ENCODE peak calls at places on chromosomes 4 and X, in five cellular contexts. D is CD8-positive, alpha-beta T cell; X is fibroblast of mammary gland; L is suprapubic skin; P is mesothelial cell of epicardium. J is an unnamed sample.

GRCh38 chr4:40500781-40501180 is 128.9 kb downstream of the RBM47 start:
- DNase-seq in P (no peak), L (no peak), D (no peak), X (no peak), J (no peak)

GRCh38 chr4:127782275-127783025 is at the start of gene HSPA4L:
- DNase-seq in P (peak; percentile 79), L (peak; percentile 86), D (peak; percentile 6), X (peak; percentile 25), J (peak; percentile 29)

GRCh38 chrX:9071031-9071650 is 37.2 kb upstream of the FAM9B start:
- DNase-seq in P (no peak), X (peak; percentile 13), D (no peak), L (no peak), J (no peak)

GRCh38 chr4:131046821-131047220 is 1950.9 kb downstream of the C4orf33 start:
- DNase-seq in P (no peak), D (no peak), L (no peak), X (no peak), J (no peak)

GRCh38 chr4:81215219-81215892 is at the start of gene PRKG2:
- DNase-seq in L (peak; percentile 80), P (no peak), D (no peak), X (no peak), J (no peak)

GRCh38 chr4:47704693-47705325 is 133.1 kb downstream of the CORIN start:
- DNase-seq in L (no peak), X (peak; percentile 46), D (no peak), P (no peak), J (no peak)

GRCh38 chr4:106746451-106746850 is 289.7 kb downstream of the DKK2 start:
- DNase-seq in P (no peak), X (peak; percentile 18), D (no peak), L (no peak), J (no peak)

GRCh38 chr4:47315346-47315745 is 148.2 kb downstream of the COMMD8 start:
- DNase-seq in P (no peak), L (no peak), X (peak; percentile 72), D (no peak), J (no peak)

GRCh38 chr4:123871351-123871750 is 474.8 kb downstream of the SPRY1 start:
- DNase-seq in D (no peak), X (no peak), L (no peak), P (no peak), J (no peak)

GRCh38 chr4:181528570-181529184 is 714.5 kb upstream of the TENM3 start:
- DNase-seq in X (peak; percentile 73), D (no peak), L (no peak), P (peak; percentile 37), J (peak; percentile 26)

GRCh38 chrX:55450259-55450658 is 1.7 kb upstream of the MAGEH1 start:
- DNase-seq in D (no peak), L (no peak), P (no peak), X (peak; percentile 28), J (no peak)

GRCh38 chr4:82792912-82793649 is 5.5 kb downstream of the SCD5 start:
- DNase-seq in X (no peak), L (no peak), D (no peak), P (no peak), J (no peak)

GRCh38 chr4:164748375-164748774 is 5.6 kb upstream of the SMIM31 start:
- DNase-seq in X (peak; percentile 42), L (no peak), D (no peak), P (no peak), J (no peak)

GRCh38 chr4:151668687-151669402 is 92.0 kb downstream of the GATB start:
- DNase-seq in D (no peak), P (no peak), X (no peak), L (no peak), J (no peak)

GRCh38 chr4:107825072-107825789 is 499 bp downstream of the SGMS2 start:
- DNase-seq in P (peak; percentile 22), D (no peak), X (peak; percentile 56), L (peak; percentile 80), J (no peak)

GRCh38 chr4:170259631-170260153 is 169.9 kb upstream of the AADAT start:
- DNase-seq in X (peak; percentile 93), D (no peak), P (peak; percentile 78), L (peak; percentile 78), J (peak; percentile 33)

GRCh38 chrX:143058096-143058495 is 32.4 kb downstream of the SPANXN4 start:
- DNase-seq in P (no peak), X (no peak), D (no peak), L (no peak), J (no peak)

GRCh38 chr4:7101692-7102515 is 34.0 kb upstream of the GRPEL1 start:
- DNase-seq in D (peak; percentile 23), X (peak; percentile 64), L (peak; percentile 90), P (no peak), J (peak; percentile 33)

GRCh38 chrX:134933911-134934310 is 56.9 kb upstream of the SMIM10 start:
- DNase-seq in D (no peak), X (no peak), P (no peak), L (no peak), J (no peak)

GRCh38 chrX:140608111-140608510 is 101.4 kb upstream of the LINC00632 start:
- DNase-seq in D (no peak), P (no peak), X (no peak), L (no peak), J (no peak)

GRCh38 chrX:87517571-87518141 is at the start of gene KLHL4:
- DNase-seq in X (peak; percentile 88), P (no peak), L (no peak), D (no peak), J (no peak)

GRCh38 chrX:153601511-153602110 is 2.7 kb upstream of the CCNQ start:
- DNase-seq in P (no peak), L (no peak), D (no peak), X (no peak), J (no peak)

GRCh38 chr4:40763228-40763716 is 13.5 kb downstream of the NSUN7 start:
- DNase-seq in X (peak; percentile 47), L (no peak), P (no peak), D (no peak), J (no peak)

GRCh38 chr4:7655549-7656243 is 221.0 kb upstream of the PSAPL1 start:
- DNase-seq in D (no peak), L (no peak), X (no peak), P (no peak), J (no peak)

GRCh38 chr4:34723606-34724005 is 1520.7 kb downstream of the ARAP2 start:
- DNase-seq in D (no peak), P (no peak), X (peak; percentile 25), L (no peak), J (no peak)

GRCh38 chr4:118898221-118898620 is 9.6 kb downstream of the SYNPO2 start:
- DNase-seq in D (no peak), L (no peak), P (no peak), X (no peak), J (no peak)
- TF ChIP-seq CTCF in D (no peak), L (no peak), P (no peak), X (no peak), J (no peak)

GRCh38 chr4:145938618-145939177 is at the start of gene ZNF827:
- DNase-seq in D (peak; percentile 56), L (no peak), P (peak; percentile 27), X (peak; percentile 73), J (peak; percentile 24)

GRCh38 chr4:145937021-145937861 is 1.4 kb downstream of the ZNF827 start:
- DNase-seq in X (peak; percentile 58), P (peak; percentile 62), L (peak; percentile 79), D (peak; percentile 34), J (no peak)

GRCh38 chr4:145937990-145938611 is 522 bp downstream of the ZNF827 start:
- DNase-seq in X (peak; percentile 38), D (peak; percentile 15), P (no peak), L (no peak), J (no peak)

GRCh38 chr4:145939241-145939640 is 618 bp upstream of the ZNF827 start:
- DNase-seq in L (no peak), P (no peak), X (no peak), D (no peak), J (no peak)

GRCh38 chr4:145939856-145940255 is 1.2 kb upstream of the ZNF827 start:
- DNase-seq in D (no peak), X (peak; percentile 42), L (no peak), P (no peak), J (no peak)
- TF ChIP-seq CTCF in D (no peak), X (no peak), L (no peak), P (no peak), J (no peak)

DNA sequence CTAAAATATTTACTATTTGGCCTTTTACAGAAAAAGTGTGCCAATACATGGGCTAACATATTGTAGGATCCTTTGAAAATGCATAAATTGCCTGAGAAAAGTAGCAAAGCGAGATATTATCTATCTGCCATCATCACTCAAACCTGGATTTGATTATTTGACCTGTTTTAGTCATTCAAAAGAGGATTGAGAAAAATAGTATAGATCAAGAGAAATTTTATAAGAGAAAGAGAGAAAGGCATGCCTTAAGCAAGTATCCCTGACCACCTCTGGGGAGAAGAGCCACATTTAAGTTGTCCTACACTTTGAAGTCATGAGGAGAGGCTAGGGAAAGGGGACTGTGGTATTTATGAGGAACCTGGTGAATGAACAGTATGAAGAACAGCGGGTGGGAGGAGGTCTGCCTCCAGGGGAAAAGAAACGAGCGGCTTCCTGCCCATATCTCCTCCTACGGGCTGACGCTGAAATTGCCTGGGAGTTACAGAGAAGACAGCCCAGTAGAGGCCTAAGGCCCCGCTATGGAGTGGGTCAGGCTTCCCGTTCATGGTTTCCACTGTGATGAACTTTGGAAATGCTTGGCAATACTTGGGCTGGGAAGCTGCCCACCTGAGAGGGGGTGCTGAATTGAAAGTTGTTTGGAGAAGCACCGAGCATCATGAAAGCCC is 106.8 kb upstream of the ACSL4 start:
- DNase-seq in D (no peak), P (no peak), X (peak; percentile 63), L (no peak), J (no peak)
- TF ChIP-seq CTCF in D (no peak), P (no peak), X (peak; percentile 30), L (no peak), J (no peak)

GRCh38 chr4:54971474-54971950 is 153.9 kb downstream of the KDR start:
- DNase-seq in X (peak; percentile 63), L (no peak), D (no peak), P (no peak), J (no peak)

DNA sequence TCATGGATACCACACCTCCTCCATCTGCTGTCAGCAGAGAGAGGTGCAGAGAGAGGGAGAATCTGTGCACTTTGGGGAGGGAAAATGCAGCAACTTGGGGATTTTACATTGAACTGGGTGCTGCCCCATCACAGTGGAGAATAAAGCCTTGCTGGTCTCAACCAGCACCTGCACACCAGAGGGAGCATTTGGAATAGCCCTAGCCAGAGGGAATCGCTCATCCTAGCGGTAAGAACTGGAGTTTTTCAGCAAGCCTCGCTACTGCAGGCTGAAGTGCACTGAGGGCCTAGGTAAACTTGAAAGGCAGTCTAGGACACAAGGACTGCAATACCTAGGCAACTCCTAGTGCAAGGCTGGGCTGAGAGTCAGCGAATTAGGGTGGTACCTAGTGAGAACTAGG is 148.7 kb downstream of the KDR start:
- DNase-seq in X (no peak), D (no peak), L (no peak), P (no peak), J (no peak)
- TF ChIP-seq CTCF in X (no peak), D (no peak), L (no peak), P (no peak), J (no peak)

GRCh38 chr4:104015680-104016079 is 295.9 kb upstream of the TACR3 start:
- DNase-seq in L (no peak), D (no peak), X (no peak), P (no peak), J (no peak)
- TF ChIP-seq CTCF in L (no peak), D (no peak), X (no peak), P (peak; percentile 15), J (no peak)

J was measured in omental fat pad.